ENCODE peak calls at places on chromosomes 13 and 19, in eight cellular contexts. R is Calu3; C is ecto neural progenitor cell; D is stimulated activated CD8-positive, alpha-beta memory T cell treated with anti-CD3 and anti-CD28 coated beads, Interleukin-7, amount 100 ng/mL, for 1 hour; U is DMS53; I is cardiac muscle cell; H is A172; M is MCF 10A. L is an unnamed sample.
A peak's percentile ranks its signal among the peaks of the same experiment; 100 is the strongest.

GRCh38 chr13:54185785-54186184 is 1157.2 kb downstream of the OLFM4 start:
- DNase-seq in I (peak; percentile 48), R (no peak), H (no peak), D (no peak), M (peak; percentile 24), C (peak; percentile 51), U (peak; percentile 76), L (peak; percentile 9)

GRCh38 chr13:42215578-42216421 is 56.2 kb upstream of the AKAP11 start:
- DNase-seq in D (no peak), C (no peak), R (peak; percentile 23), I (peak; percentile 53), M (peak; percentile 49), H (peak; percentile 49), U (peak; percentile 56), L (peak; percentile 34)

GRCh38 chr19:17803264-17803896 is 8.4 kb downstream of the B3GNT3 start:
- DNase-seq in M (no peak), H (peak; percentile 38), R (peak; percentile 42), C (no peak), U (no peak), I (no peak), D (no peak), L (no peak)

GRCh38 chr19:17606786-17607185 is 51.3 kb downstream of the COLGALT1 start:
- DNase-seq in R (no peak), C (no peak), I (no peak), D (no peak), H (no peak), M (no peak), U (peak; percentile 66), L (no peak)

GRCh38 chr13:110964229-110965037 is 49.6 kb upstream of the ANKRD10 start:
- DNase-seq in C (no peak), I (no peak), H (peak; percentile 98), R (no peak), U (no peak), M (no peak), D (no peak), L (no peak)

GRCh38 chr19:958967-959685 is 25.0 kb upstream of the WDR18 start:
- DNase-seq in I (no peak), R (no peak), M (peak; percentile 69), U (peak; percentile 25), C (no peak), D (no peak), H (peak; percentile 71), L (peak; percentile 87)

GRCh38 chr19:57310792-57311191 is 9.5 kb upstream of the ZNF543 start:
- DNase-seq in D (no peak), C (no peak), R (no peak), H (no peak), I (no peak), U (no peak), M (no peak), L (no peak)

GRCh38 chr13:70585109-70585508 is 476.9 kb upstream of the KLHL1 start:
- DNase-seq in M (no peak), H (no peak), D (no peak), C (no peak), I (no peak), U (peak; percentile 6), R (no peak), L (no peak)

GRCh38 chr19:45253396-45254027 is 2.4 kb downstream of the MARK4 start:
- DNase-seq in R (no peak), U (peak; percentile 9), M (no peak), H (peak; percentile 29), I (no peak), D (no peak), C (no peak), L (peak; percentile 63)

GRCh38 chr13:21074601-21075302 is 13.4 kb upstream of the LATS2 start:
- DNase-seq in H (no peak), I (no peak), M (no peak), C (no peak), D (no peak), R (no peak), U (no peak), L (no peak)

GRCh38 chr19:50510121-50510670 is 795 bp downstream of the JOSD2 start:
- DNase-seq in M (no peak), U (no peak), D (no peak), I (no peak), C (peak; percentile 71), R (no peak), H (no peak), L (no peak)

GRCh38 chr19:601790-602189 is 12.1 kb downstream of the HCN2 start:
- DNase-seq in C (no peak), R (no peak), U (no peak), D (no peak), H (no peak), I (no peak), M (no peak), L (no peak)

GRCh38 chr13:25652764-25653163 is 281.0 kb downstream of the ATP8A2 start:
- DNase-seq in M (peak; percentile 42), I (no peak), C (no peak), D (no peak), U (no peak), H (peak; percentile 26), R (no peak), L (no peak)

GRCh38 chr13:52749446-52749845 is 9.8 kb upstream of the CNMD start:
- DNase-seq in M (no peak), D (no peak), H (no peak), R (no peak), C (no peak), U (no peak), I (no peak), L (no peak)

GRCh38 chr19:39997595-39998216 is 846 bp downstream of the ZNF546 start:
- DNase-seq in H (no peak), U (peak; percentile 72), C (no peak), M (no peak), I (no peak), R (no peak), D (no peak), L (peak; percentile 5)

GRCh38 chr13:72121466-72121865 is 254.5 kb upstream of the DACH1 start:
- DNase-seq in H (no peak), I (no peak), M (no peak), R (no peak), C (no peak), U (no peak), D (no peak), L (no peak)

GRCh38 chr19:55461974-55462628 is 659 bp upstream of the ISOC2 start:
- DNase-seq in D (no peak), M (peak; percentile 34), R (no peak), H (peak; percentile 51), U (peak; percentile 63), C (peak; percentile 50), I (no peak), L (peak; percentile 43)

GRCh38 chr19:461664-462551 is 1.1 kb upstream of the SHC2 start:
- DNase-seq in I (peak; percentile 39), C (peak; percentile 79), M (no peak), U (peak; percentile 57), D (no peak), H (no peak), R (peak; percentile 73), L (no peak)

GRCh38 chr13:32031025-32031814 is at the start of gene FRY:
- DNase-seq in H (peak; percentile 41), D (peak; percentile 11), M (peak; percentile 60), C (peak; percentile 87), R (peak; percentile 30), U (peak; percentile 92), I (peak; percentile 78), L (peak; percentile 40)

GRCh38 chr13:50129923-50130685 is 114.9 kb downstream of the KCNRG start:
- DNase-seq in U (peak; percentile 48), C (peak; percentile 71), H (no peak), I (peak; percentile 35), M (peak; percentile 43), D (no peak), R (peak; percentile 24), L (peak; percentile 29)

GRCh38 chr19:55640043-55640576 is 692 bp upstream of the ZNF580 start:
- DNase-seq in M (no peak), R (no peak), I (no peak), U (peak; percentile 96), C (no peak), H (no peak), D (no peak), L (peak; percentile 81)

GRCh38 chr19:10418281-10419199 is 1.8 kb upstream of the PDE4A start:
- DNase-seq in R (no peak), H (no peak), M (no peak), U (peak; percentile 63), C (peak; percentile 73), D (no peak), I (peak; percentile 30), L (no peak)

GRCh38 chr13:110916671-110917142 is 1.8 kb upstream of the ANKRD10 start:
- DNase-seq in M (no peak), H (peak; percentile 86), D (no peak), C (no peak), U (no peak), R (no peak), I (no peak), L (peak; percentile 8)

GRCh38 chr19:46299695-46300094 is 2.9 kb downstream of the HIF3A start:
- DNase-seq in C (no peak), H (no peak), R (no peak), I (no peak), D (no peak), M (peak; percentile 27), U (no peak), L (no peak)

GRCh38 chr19:18399008-18399407 is 1.6 kb upstream of the LRRC25 start:
- DNase-seq in R (peak; percentile 57), U (peak; percentile 30), H (peak; percentile 71), C (no peak), D (no peak), I (no peak), M (peak; percentile 62), L (peak; percentile 81)

GRCh38 chr19:10230904-10231623 is at the start of gene S1PR2:
- DNase-seq in D (no peak), C (peak; percentile 90), U (peak; percentile 93), R (peak; percentile 71), I (peak; percentile 80), H (peak; percentile 39), M (peak; percentile 49), L (peak; percentile 55)

GRCh38 chr13:25756251-25756650 is 295.6 kb downstream of the SHISA2 start:
- DNase-seq in M (no peak), H (no peak), R (no peak), U (no peak), C (no peak), D (no peak), I (no peak), L (no peak)